ENCODE peak calls at places on chromosome 7, in five cellular contexts. One of them, this sample, is unnamed.

GRCh38 chr7:149669121-149669818 is 104.1 kb downstream of the ZNF467 start:
- DNase-seq in A549: no peak
- DNase-seq in prostate gland: no peak
- DNase-seq in Caco-2: no peak
- DNase-seq in lower lobe of right lung: no peak
- DNase-seq in this sample: peak

GRCh38 chr7:20799566-20800377 is 13.1 kb upstream of the SP8 start:
- DNase-seq in lower lobe of right lung: no peak
- DNase-seq in prostate gland: no peak
- DNase-seq in Caco-2: no peak
- DNase-seq in A549: no peak
- DNase-seq in this sample: no peak

GRCh38 chr7:121187222-121187621 is 141.6 kb upstream of the WNT16 start:
- DNase-seq in prostate gland: no peak
- DNase-seq in lower lobe of right lung: no peak
- DNase-seq in Caco-2: no peak
- DNase-seq in A549: no peak
- DNase-seq in this sample: no peak

GRCh38 chr7:19491821-19492452 is 216.9 kb downstream of the POLR1F start:
- DNase-seq in Caco-2: peak
- DNase-seq in lower lobe of right lung: no peak
- DNase-seq in A549: peak
- DNase-seq in prostate gland: no peak
- DNase-seq in this sample: peak

GRCh38 chr7:116670409-116671036 is 1.5 kb upstream of the MET start:
- DNase-seq in A549: no peak
- DNase-seq in prostate gland: no peak
- DNase-seq in Caco-2: no peak
- DNase-seq in lower lobe of right lung: no peak
- DNase-seq in this sample: no peak

GRCh38 chr7:159028456-159029401 is 115.9 kb downstream of the VIPR2 start:
- DNase-seq in prostate gland: peak
- DNase-seq in A549: no peak
- DNase-seq in lower lobe of right lung: no peak
- DNase-seq in Caco-2: no peak
- DNase-seq in this sample: no peak

GRCh38 chr7:82677064-82677463 is 233.5 kb upstream of the CACNA2D1 start:
- DNase-seq in Caco-2: no peak
- DNase-seq in prostate gland: no peak
- DNase-seq in A549: no peak
- DNase-seq in lower lobe of right lung: no peak
- DNase-seq in this sample: no peak

GRCh38 chr7:115145512-115145911 is 223.6 kb downstream of the MDFIC start:
- DNase-seq in A549: no peak
- DNase-seq in Caco-2: no peak
- DNase-seq in prostate gland: no peak
- DNase-seq in lower lobe of right lung: no peak
- DNase-seq in this sample: no peak

GRCh38 chr7:5672468-5672867 is 109.0 kb downstream of the RNF216 start:
- DNase-seq in Caco-2: no peak
- DNase-seq in A549: no peak
- DNase-seq in prostate gland: no peak
- DNase-seq in lower lobe of right lung: no peak
- DNase-seq in this sample: no peak

GRCh38 chr7:140475747-140476333 is 3.5 kb downstream of the MKRN1 start:
- DNase-seq in A549: peak
- DNase-seq in Caco-2: peak
- DNase-seq in lower lobe of right lung: no peak
- DNase-seq in prostate gland: peak
- DNase-seq in this sample: no peak

GRCh38 chr7:135195968-135196629 is 15.2 kb downstream of the WDR91 start:
- DNase-seq in prostate gland: no peak
- DNase-seq in lower lobe of right lung: no peak
- DNase-seq in Caco-2: no peak
- DNase-seq in A549: no peak
- DNase-seq in this sample: no peak

GRCh38 chr7:117219485-117219884 is 103.4 kb downstream of the WNT2 start:
- DNase-seq in prostate gland: no peak
- DNase-seq in lower lobe of right lung: no peak
- DNase-seq in Caco-2: no peak
- DNase-seq in A549: no peak
- DNase-seq in this sample: no peak

GRCh38 chr7:16726189-16726588 is 27.4 kb upstream of the TSPAN13 start:
- DNase-seq in prostate gland: no peak
- DNase-seq in lower lobe of right lung: no peak
- DNase-seq in A549: no peak
- DNase-seq in Caco-2: no peak
- DNase-seq in this sample: peak

GRCh38 chr7:143463556-143463955 is 14.1 kb upstream of the TAS2R41 start:
- DNase-seq in lower lobe of right lung: no peak
- DNase-seq in Caco-2: no peak
- DNase-seq in A549: no peak
- DNase-seq in prostate gland: no peak
- DNase-seq in this sample: no peak
- TF ChIP-seq CTCF in lower lobe of right lung: no peak
- TF ChIP-seq CTCF in Caco-2: no peak
- TF ChIP-seq CTCF in A549: no peak
- TF ChIP-seq CTCF in prostate gland: no peak
- TF ChIP-seq CTCF in this sample: no peak

GRCh38 chr7:47573758-47574472 is 8.0 kb downstream of the TNS3 start:
- DNase-seq in Caco-2: peak
- DNase-seq in prostate gland: no peak
- DNase-seq in A549: no peak
- DNase-seq in lower lobe of right lung: no peak
- DNase-seq in this sample: no peak
- H3K4me3 ChIP-seq in Caco-2: no peak
- H3K4me3 ChIP-seq in prostate gland: no peak
- H3K4me3 ChIP-seq in A549: peak
- H3K4me3 ChIP-seq in lower lobe of right lung: no peak
- H3K4me3 ChIP-seq in this sample: no peak

GRCh38 chr7:38178695-38179344 is 775 bp downstream of the STARD3NL start:
- DNase-seq in Caco-2: no peak
- DNase-seq in A549: no peak
- DNase-seq in lower lobe of right lung: no peak
- DNase-seq in prostate gland: no peak
- DNase-seq in this sample: no peak
- TF ChIP-seq CTCF in Caco-2: no peak
- TF ChIP-seq CTCF in A549: no peak
- TF ChIP-seq CTCF in lower lobe of right lung: peak
- TF ChIP-seq CTCF in prostate gland: peak
- TF ChIP-seq CTCF in this sample: no peak

DNA sequence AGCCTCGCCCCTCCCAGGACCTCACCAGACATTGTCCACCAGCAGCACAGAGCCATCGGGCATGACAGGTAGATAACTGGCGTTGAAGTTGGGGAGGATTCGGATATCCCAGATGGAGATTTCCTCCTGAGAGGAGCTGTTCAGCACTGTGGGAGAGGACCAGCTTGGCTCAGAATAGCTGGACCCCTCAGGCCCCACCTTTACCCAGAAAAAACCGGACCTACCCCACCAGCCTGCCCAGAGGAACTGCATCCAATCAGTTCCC is 1.5 kb downstream of the TRAPPC14 start:
- DNase-seq in lower lobe of right lung: no peak
- DNase-seq in A549: no peak
- DNase-seq in prostate gland: no peak
- DNase-seq in Caco-2: no peak
- DNase-seq in this sample: no peak
- H3K4me3 ChIP-seq in lower lobe of right lung: peak
- H3K4me3 ChIP-seq in A549: peak
- H3K4me3 ChIP-seq in prostate gland: no peak
- H3K4me3 ChIP-seq in Caco-2: no peak
- H3K4me3 ChIP-seq in this sample: peak

DNA sequence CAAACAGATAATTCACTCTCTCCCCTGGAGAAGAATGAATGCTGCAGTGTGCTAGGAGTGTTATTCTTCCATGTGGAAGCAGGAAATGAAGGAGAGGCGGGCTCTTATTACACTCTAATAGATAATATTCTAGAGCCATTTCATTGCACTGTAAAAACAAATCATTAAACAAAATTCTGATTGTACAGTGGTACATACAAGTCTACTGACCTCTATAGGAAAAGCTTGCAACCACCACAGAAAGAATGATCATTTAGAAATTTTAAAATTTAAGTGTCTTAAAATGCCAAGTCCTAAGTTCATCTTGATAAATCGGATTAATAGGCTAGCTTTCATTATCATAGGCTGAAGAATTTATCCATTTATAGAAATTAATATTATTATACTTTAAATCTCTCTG is 960.3 kb upstream of the LRRN3 start:
- DNase-seq in prostate gland: no peak
- DNase-seq in Caco-2: no peak
- DNase-seq in A549: no peak
- DNase-seq in lower lobe of right lung: no peak
- DNase-seq in this sample: no peak
- TF ChIP-seq CTCF in prostate gland: no peak
- TF ChIP-seq CTCF in Caco-2: no peak
- TF ChIP-seq CTCF in A549: no peak
- TF ChIP-seq CTCF in lower lobe of right lung: no peak
- TF ChIP-seq CTCF in this sample: peak

GRCh38 chr7:24981544-24981951 is 1.6 kb upstream of the OSBPL3 start:
- DNase-seq in A549: peak
- DNase-seq in lower lobe of right lung: peak
- DNase-seq in Caco-2: peak
- DNase-seq in prostate gland: no peak
- DNase-seq in this sample: no peak
- H3K4me3 ChIP-seq in A549: peak
- H3K4me3 ChIP-seq in lower lobe of right lung: peak
- H3K4me3 ChIP-seq in Caco-2: peak
- H3K4me3 ChIP-seq in prostate gland: peak
- H3K4me3 ChIP-seq in this sample: peak

GRCh38 chr7:31764457-31764856 is 77.4 kb downstream of the PPP1R17 start:
- DNase-seq in Caco-2: no peak
- DNase-seq in prostate gland: no peak
- DNase-seq in lower lobe of right lung: no peak
- DNase-seq in A549: no peak
- DNase-seq in this sample: no peak

GRCh38 chr7:31767686-31768358 is 80.8 kb downstream of the PPP1R17 start:
- DNase-seq in prostate gland: no peak
- DNase-seq in Caco-2: no peak
- DNase-seq in lower lobe of right lung: no peak
- DNase-seq in A549: no peak
- DNase-seq in this sample: no peak

GRCh38 chr7:31761646-31762045 is 74.6 kb downstream of the PPP1R17 start:
- DNase-seq in lower lobe of right lung: no peak
- DNase-seq in prostate gland: no peak
- DNase-seq in Caco-2: no peak
- DNase-seq in A549: no peak
- DNase-seq in this sample: no peak

GRCh38 chr7:31758770-31759169 is 71.8 kb downstream of the PPP1R17 start:
- DNase-seq in Caco-2: no peak
- DNase-seq in lower lobe of right lung: no peak
- DNase-seq in prostate gland: no peak
- DNase-seq in A549: no peak
- DNase-seq in this sample: no peak

GRCh38 chr7:31763548-31763947 is 76.5 kb downstream of the PPP1R17 start:
- DNase-seq in Caco-2: no peak
- DNase-seq in prostate gland: no peak
- DNase-seq in lower lobe of right lung: no peak
- DNase-seq in A549: no peak
- DNase-seq in this sample: no peak
- TF ChIP-seq CTCF in Caco-2: peak
- TF ChIP-seq CTCF in prostate gland: no peak
- TF ChIP-seq CTCF in lower lobe of right lung: no peak
- TF ChIP-seq CTCF in A549: no peak
- TF ChIP-seq CTCF in this sample: no peak

DNA sequence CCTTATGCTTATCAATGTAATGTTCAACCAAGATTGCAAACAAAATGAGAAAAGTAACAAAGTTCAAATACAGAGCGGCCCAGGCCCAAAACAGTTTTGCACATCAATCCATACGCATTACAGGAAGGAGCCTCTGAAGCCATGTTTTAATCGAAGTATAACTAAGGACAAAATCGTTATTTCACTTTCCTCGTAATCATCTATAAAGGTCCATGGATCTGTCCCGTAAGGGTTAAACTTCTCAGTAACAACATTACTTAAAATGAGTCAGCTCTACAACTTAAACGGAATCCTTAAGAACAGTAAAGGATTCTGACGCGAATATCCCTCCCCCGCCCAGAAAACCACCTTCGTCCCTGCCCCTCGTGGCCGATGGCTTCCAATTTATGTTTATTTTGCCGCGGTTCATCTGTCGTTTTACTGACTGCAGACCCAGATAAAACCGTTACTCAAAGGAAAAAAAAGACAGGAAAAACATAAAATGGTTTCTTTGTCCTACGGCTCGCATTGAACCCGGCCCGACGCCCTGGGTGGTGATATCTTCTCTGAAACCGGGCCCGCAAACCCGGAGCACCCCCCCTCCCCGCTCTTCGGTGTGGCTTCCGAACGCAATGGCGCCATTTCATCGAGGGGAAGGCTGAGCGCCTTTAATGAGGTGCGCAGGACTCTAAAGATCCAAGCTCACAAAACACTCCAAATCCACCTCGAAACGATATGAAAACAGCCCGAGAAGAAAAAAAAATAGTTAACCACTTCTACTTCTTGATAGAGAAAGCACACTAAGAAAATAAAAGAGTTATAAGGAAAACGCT is 1.0 kb downstream of the HNRNPA2B1 start:
- DNase-seq in lower lobe of right lung: peak
- DNase-seq in Caco-2: peak
- DNase-seq in prostate gland: peak
- DNase-seq in A549: no peak
- DNase-seq in this sample: no peak
- H3K4me3 ChIP-seq in lower lobe of right lung: peak
- H3K4me3 ChIP-seq in Caco-2: peak
- H3K4me3 ChIP-seq in prostate gland: peak
- H3K4me3 ChIP-seq in A549: peak
- H3K4me3 ChIP-seq in this sample: peak